ENCODE peak calls at places on chromosomes 16 and 17, in nine cellular contexts. L is mucosa of gallbladder; M is activated CD4-positive, alpha-beta T cell treated with anti-CD3 and anti-CD28 coated beads, Interleukin-2, amount 10 ng/mL, durations not matched to agents 24 days and 14 days; B is fibroblast of mammary gland; V is GDM1; A is GM13976; N is NCI-H748 treated with DMSO at 0.1 percent for 48 hours; H is DMS 273 treated with DMSO at 0.1 percent for 48 hours; C is neural crest cell. E is an unnamed sample.

GRCh38 chr17:17538417-17539391 is 42.5 kb upstream of the RASD1 start:
- DNase-seq in B (no peak), H (no peak), N (peak; percentile 100), A (no peak), V (no peak), C (no peak), M (no peak), L (peak; percentile 76), E (no peak)

GRCh38 chr17:21510686-21511367 is 134.7 kb downstream of the KCNJ12 start:
- DNase-seq in V (no peak), B (no peak), H (no peak), L (no peak), C (no peak), M (no peak), N (no peak), A (no peak), E (no peak)

GRCh38 chr16:6209355-6209930 is 1111.8 kb upstream of the EEF2KMT start:
- DNase-seq in H (no peak), B (no peak), A (no peak), L (no peak), C (no peak), N (no peak), M (no peak), V (no peak), E (no peak)

GRCh38 chr17:46898364-46898763 is 24.6 kb upstream of the GOSR2 start:
- DNase-seq in B (no peak), M (no peak), C (no peak), H (no peak), N (no peak), A (no peak), V (no peak), L (no peak), E (no peak)

GRCh38 chr16:86082400-86083030 is 183.6 kb downstream of the IRF8 start:
- DNase-seq in A (no peak), M (no peak), B (no peak), L (no peak), H (no peak), V (no peak), N (no peak), C (no peak), E (no peak)

GRCh38 chr16:2470603-2471015 is 488 bp upstream of the NTN3 start:
- DNase-seq in B (no peak), A (no peak), N (no peak), M (no peak), C (no peak), L (no peak), H (peak; percentile 90), V (peak; percentile 0), E (no peak)

GRCh38 chr17:81646869-81647600 is 9.3 kb downstream of the PDE6G start:
- DNase-seq in H (no peak), B (no peak), L (no peak), N (no peak), A (no peak), M (no peak), V (no peak), C (no peak), E (no peak)

GRCh38 chr17:80101946-80102706 is 745 bp downstream of the GAA start:
- DNase-seq in L (no peak), A (peak; percentile 61), N (no peak), M (peak; percentile 66), B (peak; percentile 63), V (no peak), C (no peak), H (no peak), E (no peak)

GRCh38 chr16:2497116-2497630 is 16.6 kb upstream of the ATP6V0C start:
- DNase-seq in M (no peak), N (no peak), H (peak; percentile 65), C (no peak), B (peak; percentile 33), L (no peak), V (no peak), A (no peak), E (no peak)

GRCh38 chr17:29650407-29650806 is 27.7 kb upstream of the CORO6 start:
- DNase-seq in B (no peak), V (no peak), C (no peak), H (no peak), M (no peak), N (no peak), L (no peak), A (no peak), E (no peak)

GRCh38 chr17:50100921-50101345 is 5.8 kb downstream of the PDK2 start:
- DNase-seq in L (no peak), A (no peak), N (no peak), H (no peak), V (no peak), B (no peak), C (no peak), M (no peak), E (no peak)

GRCh38 chr16:69827527-69827926 is 65.4 kb downstream of the WWP2 start:
- DNase-seq in L (no peak), H (no peak), B (no peak), C (no peak), N (no peak), A (no peak), M (no peak), V (no peak), E (no peak)

GRCh38 chr16:4327782-4328579 is 12.1 kb downstream of the GLIS2 start:
- DNase-seq in L (peak; percentile 81), V (peak; percentile 25), H (no peak), N (no peak), M (peak; percentile 82), A (peak; percentile 87), C (peak; percentile 68), B (peak; percentile 78), E (no peak)

GRCh38 chr17:12097326-12097725 is 76.6 kb downstream of the MAP2K4 start:
- DNase-seq in C (no peak), B (no peak), N (no peak), L (no peak), A (no peak), M (no peak), V (no peak), H (no peak), E (no peak)

GRCh38 chr16:88685156-88686061 is 898 bp downstream of the SNAI3 start:
- DNase-seq in H (no peak), B (peak; percentile 69), C (no peak), L (no peak), V (peak; percentile 16), M (peak; percentile 85), N (no peak), A (no peak), E (no peak)

GRCh38 chr17:41651625-41652460 is 27.5 kb upstream of the KRT17 start:
- DNase-seq in H (no peak), V (no peak), L (peak; percentile 90), B (no peak), N (no peak), M (no peak), C (no peak), A (no peak), E (no peak)

GRCh38 chr17:55056530-55056929 is 88.0 kb downstream of the STXBP4 start:
- DNase-seq in L (peak; percentile 11), V (no peak), A (no peak), H (no peak), C (no peak), N (peak; percentile 6), B (no peak), M (no peak), E (no peak)

GRCh38 chr17:35245196-35245486 is 2.3 kb downstream of the SLFN5 start:
- DNase-seq in C (no peak), A (no peak), M (no peak), L (no peak), H (no peak), B (peak; percentile 92), N (no peak), V (no peak), E (no peak)

GRCh38 chr17:4582101-4582501 is 2.2 kb upstream of the SMTNL2 start:
- DNase-seq in V (no peak), H (no peak), M (no peak), C (no peak), B (no peak), N (no peak), L (no peak), A (no peak), E (no peak)

GRCh38 chr17:622356-622755 is 92.3 kb downstream of the VPS53 start:
- DNase-seq in N (no peak), M (no peak), H (no peak), C (no peak), B (peak; percentile 43), L (no peak), V (no peak), A (no peak), E (no peak)

GRCh38 chr16:56332464-56333079 is 92.8 kb downstream of the AMFR start:
- DNase-seq in B (peak; percentile 72), H (no peak), V (no peak), A (peak; percentile 71), M (no peak), N (no peak), C (peak; percentile 63), L (peak; percentile 48), E (peak; percentile 16)

GRCh38 chr17:66378296-66378695 is 75.9 kb downstream of the PRKCA start:
- DNase-seq in L (no peak), V (no peak), M (no peak), A (no peak), C (no peak), N (no peak), B (no peak), H (no peak), E (no peak)

GRCh38 chr16:15435216-15435864 is 952 bp downstream of the BMERB1 start:
- DNase-seq in V (no peak), N (peak; percentile 21), C (peak; percentile 2), M (peak; percentile 63), L (no peak), B (no peak), A (no peak), H (no peak), E (no peak)

GRCh38 chr16:64657316-64658011 is 464.4 kb downstream of the CDH11 start:
- DNase-seq in C (no peak), B (peak; percentile 15), H (no peak), N (no peak), V (no peak), L (no peak), M (no peak), A (no peak), E (no peak)